ENCODE peak calls at places on chromosomes 7 and 10, in nine cellular contexts. X is brain microvascular endothelial cell; I is neural progenitor cell; R is AG08395; A is Panc1; Y is left colon; J is COLO829; F is activated CD4-positive, CD25-positive, alpha-beta regulatory T cell; W is cardiac septum. S is an unnamed sample.
A peak's percentile ranks its signal among the peaks of the same experiment; 100 is the strongest.

GRCh38 chr10:12299222-12299973 is 49.9 kb upstream of the CAMK1D start:
- DNase-seq in X (no peak), I (no peak), R (no peak), A (no peak), Y (no peak), J (no peak), F (no peak), W (peak; percentile 22), S (no peak)

GRCh38 chr7:67553378-67553777 is 556.7 kb downstream of the TYW1 start:
- DNase-seq in X (no peak), I (no peak), R (no peak), A (no peak), Y (no peak), J (no peak), F (no peak), W (no peak), S (no peak)

GRCh38 chr10:111076191-111076681 is 593 bp upstream of the ADRA2A start:
- DNase-seq in X (peak; percentile 40), I (peak; percentile 95), R (peak; percentile 78), A (peak; percentile 25), Y (peak; percentile 49), J (peak; percentile 40), F (no peak), W (no peak), S (peak; percentile 9)

GRCh38 chr10:93065675-93066543 is 5.3 kb downstream of the CYP26C1 start:
- DNase-seq in X (no peak), I (peak; percentile 79), R (no peak), A (no peak), Y (no peak), J (no peak), F (no peak), W (no peak), S (no peak)

GRCh38 chr10:100186253-100186780 is 488 bp upstream of the ERLIN1 start:
- DNase-seq in X (no peak), I (no peak), R (peak; percentile 65), A (no peak), Y (no peak), J (peak; percentile 6), F (no peak), W (no peak), S (no peak)

GRCh38 chr7:140610204-140611165 is 30.1 kb downstream of the DENND2A start:
- DNase-seq in X (no peak), I (no peak), R (no peak), A (no peak), Y (no peak), J (peak; percentile 65), F (no peak), W (no peak), S (no peak)

GRCh38 chr10:29658984-29659769 is 24.4 kb upstream of the SVIL start:
- DNase-seq in X (peak; percentile 100), I (peak; percentile 36), R (peak; percentile 97), A (peak; percentile 94), Y (peak; percentile 49), J (peak; percentile 93), F (no peak), W (no peak), S (no peak)

GRCh38 chr7:1459930-1460756 is 873 bp upstream of the MICALL2 start:
- DNase-seq in X (no peak), I (no peak), R (no peak), A (no peak), Y (no peak), J (no peak), F (no peak), W (no peak), S (no peak)

GRCh38 chr7:24508301-24508700 is 65.0 kb upstream of the PALS2 start:
- DNase-seq in X (no peak), I (no peak), R (no peak), A (no peak), Y (no peak), J (no peak), F (no peak), W (no peak), S (no peak)

GRCh38 chr7:66099551-66100407 is 14.9 kb upstream of the CRCP start:
- DNase-seq in X (peak; percentile 74), I (peak; percentile 73), R (peak; percentile 60), A (no peak), Y (peak; percentile 95), J (peak; percentile 36), F (no peak), W (peak; percentile 80), S (no peak)

GRCh38 chr10:86943316-86944030 is 13.9 kb downstream of the MMRN2 start:
- DNase-seq in X (no peak), I (no peak), R (no peak), A (no peak), Y (no peak), J (no peak), F (no peak), W (peak; percentile 74), S (no peak)

GRCh38 chr7:135333946-135334345 is 100.3 kb downstream of the STRA8 start:
- DNase-seq in X (no peak), I (no peak), R (no peak), A (no peak), Y (no peak), J (no peak), F (no peak), W (no peak), S (no peak)

GRCh38 chr10:113534428-113534827 is 18.4 kb upstream of the HABP2 start:
- DNase-seq in X (no peak), I (no peak), R (no peak), A (no peak), Y (no peak), J (no peak), F (no peak), W (peak; percentile 33), S (no peak)

GRCh38 chr10:133379152-133379800 is at the start of gene PAOX:
- DNase-seq in X (no peak), I (peak; percentile 89), R (peak; percentile 87), A (no peak), Y (peak; percentile 72), J (peak; percentile 22), F (no peak), W (peak; percentile 90), S (peak; percentile 68)

GRCh38 chr10:82889703-82890102 is 1014.7 kb downstream of the NRG3 start:
- DNase-seq in X (no peak), I (no peak), R (no peak), A (no peak), Y (no peak), J (no peak), F (no peak), W (no peak), S (no peak)

GRCh38 chr10:30606313-30606712 is 23.2 kb downstream of the LYZL2 start:
- DNase-seq in X (no peak), I (no peak), R (no peak), A (no peak), Y (no peak), J (no peak), F (no peak), W (no peak), S (no peak)

GRCh38 chr10:22087365-22087738 is 83.8 kb upstream of the DNAJC1 start:
- DNase-seq in X (no peak), I (no peak), R (no peak), A (no peak), Y (no peak), J (no peak), F (no peak), W (no peak), S (no peak)

GRCh38 chr10:91589656-91590035 is 43.2 kb downstream of the PPP1R3C start:
- DNase-seq in X (no peak), I (no peak), R (no peak), A (no peak), Y (no peak), J (no peak), F (no peak), W (no peak), S (no peak)

GRCh38 chr10:4270116-4270515 is 485.1 kb upstream of the KLF6 start:
- DNase-seq in X (peak; percentile 81), I (no peak), R (peak; percentile 67), A (no peak), Y (no peak), J (no peak), F (no peak), W (no peak), S (no peak)

GRCh38 chr10:14659626-14660196 is 115.0 kb downstream of the FAM107B start:
- DNase-seq in X (no peak), I (no peak), R (no peak), A (no peak), Y (peak; percentile 43), J (no peak), F (no peak), W (no peak), S (peak; percentile 75)

GRCh38 chr10:101563497-101564040 is 24.5 kb downstream of the POLL start:
- DNase-seq in X (no peak), I (no peak), R (no peak), A (no peak), Y (no peak), J (no peak), F (no peak), W (peak; percentile 35), S (no peak)

GRCh38 chr10:6140141-6140841 is 51.5 kb downstream of the RBM17 start:
- DNase-seq in X (no peak), I (peak; percentile 63), R (no peak), A (no peak), Y (peak; percentile 68), J (no peak), F (no peak), W (no peak), S (no peak)

GRCh38 chr7:106279425-106280182 is 5.2 kb downstream of the NAMPT start:
- DNase-seq in X (no peak), I (no peak), R (no peak), A (no peak), Y (no peak), J (no peak), F (no peak), W (no peak), S (no peak)

GRCh38 chr10:49186613-49187012 is 1.6 kb downstream of the TMEM273 start:
- DNase-seq in X (no peak), I (no peak), R (no peak), A (no peak), Y (no peak), J (no peak), F (no peak), W (no peak), S (no peak)

GRCh38 chr10:57992321-57993077 is 275.2 kb downstream of the IPMK start:
- DNase-seq in X (no peak), I (peak; percentile 11), R (peak; percentile 7), A (no peak), Y (no peak), J (no peak), F (no peak), W (no peak), S (no peak)

GRCh38 chr7:128115821-128116723 is 84.8 kb upstream of the LRRC4 start:
- DNase-seq in X (no peak), I (no peak), R (no peak), A (no peak), Y (no peak), J (no peak), F (no peak), W (no peak), S (no peak)